ENCODE peak calls at places on chromosomes 7 and 10, in ten cellular contexts. One of them, this sample, is unnamed.
A peak's percentile ranks its signal among the peaks of the same experiment; 100 is the strongest.

GRCh38 chr10:79059859-79060379 is 8.8 kb upstream of the ZMIZ1 start:
- ATAC-seq in right lobe of liver: peak; percentile 77
- ATAC-seq in HepG2: peak; percentile 68
- ATAC-seq in HCT116: no peak
- ATAC-seq in body of pancreas: peak; percentile 79
- ATAC-seq in upper lobe of left lung: no peak
- ATAC-seq in heart left ventricle: no peak
- ATAC-seq in GM12878: no peak
- ATAC-seq in IMR-90: no peak
- ATAC-seq in A549: no peak
- ATAC-seq in this sample: no peak

GRCh38 chr7:76423666-76424412 is 911 bp upstream of the ZP3 start:
- ATAC-seq in body of pancreas: peak; percentile 3
- ATAC-seq in GM12878: no peak
- ATAC-seq in heart left ventricle: no peak
- ATAC-seq in right lobe of liver: no peak
- ATAC-seq in HCT116: no peak
- ATAC-seq in A549: peak; percentile 3
- ATAC-seq in upper lobe of left lung: peak; percentile 52
- ATAC-seq in HepG2: peak; percentile 27
- ATAC-seq in IMR-90: no peak
- ATAC-seq in this sample: no peak

GRCh38 chr10:110373059-110373458 is 68.3 kb upstream of the SMNDC1 start:
- ATAC-seq in HCT116: peak; percentile 59
- ATAC-seq in right lobe of liver: no peak
- ATAC-seq in body of pancreas: no peak
- ATAC-seq in upper lobe of left lung: no peak
- ATAC-seq in IMR-90: no peak
- ATAC-seq in heart left ventricle: no peak
- ATAC-seq in HepG2: no peak
- ATAC-seq in A549: peak; percentile 64
- ATAC-seq in GM12878: no peak
- ATAC-seq in this sample: no peak

GRCh38 chr10:68052463-68052862 is 22.6 kb downstream of the HERC4 start:
- ATAC-seq in IMR-90: no peak
- ATAC-seq in body of pancreas: no peak
- ATAC-seq in HCT116: no peak
- ATAC-seq in heart left ventricle: peak; percentile 30
- ATAC-seq in right lobe of liver: peak; percentile 53
- ATAC-seq in upper lobe of left lung: no peak
- ATAC-seq in A549: no peak
- ATAC-seq in GM12878: no peak
- ATAC-seq in HepG2: no peak
- ATAC-seq in this sample: no peak

GRCh38 chr10:78432582-78432981 is 398.9 kb downstream of the RPS24 start:
- ATAC-seq in body of pancreas: no peak
- ATAC-seq in heart left ventricle: peak; percentile 49
- ATAC-seq in GM12878: no peak
- ATAC-seq in A549: peak; percentile 57
- ATAC-seq in IMR-90: no peak
- ATAC-seq in right lobe of liver: no peak
- ATAC-seq in HepG2: peak; percentile 95
- ATAC-seq in upper lobe of left lung: no peak
- ATAC-seq in HCT116: no peak
- ATAC-seq in this sample: no peak

GRCh38 chr10:63520463-63521388 is 475 bp upstream of the REEP3 start:
- ATAC-seq in heart left ventricle: peak; percentile 93
- ATAC-seq in A549: peak; percentile 92
- ATAC-seq in body of pancreas: peak; percentile 86
- ATAC-seq in IMR-90: peak; percentile 87
- ATAC-seq in HepG2: peak; percentile 92
- ATAC-seq in right lobe of liver: peak; percentile 86
- ATAC-seq in HCT116: peak; percentile 86
- ATAC-seq in upper lobe of left lung: peak; percentile 94
- ATAC-seq in GM12878: peak; percentile 83
- ATAC-seq in this sample: peak; percentile 89

GRCh38 chr7:121909721-121910359 is 36.9 kb downstream of the PTPRZ1 start:
- ATAC-seq in HCT116: no peak
- ATAC-seq in IMR-90: no peak
- ATAC-seq in GM12878: no peak
- ATAC-seq in A549: no peak
- ATAC-seq in right lobe of liver: no peak
- ATAC-seq in heart left ventricle: no peak
- ATAC-seq in upper lobe of left lung: no peak
- ATAC-seq in HepG2: no peak
- ATAC-seq in body of pancreas: no peak
- ATAC-seq in this sample: no peak

GRCh38 chr7:35749548-35749947 is 51.3 kb upstream of the SEPTIN7 start:
- ATAC-seq in upper lobe of left lung: peak; percentile 81
- ATAC-seq in A549: no peak
- ATAC-seq in heart left ventricle: peak; percentile 81
- ATAC-seq in IMR-90: peak; percentile 19
- ATAC-seq in body of pancreas: peak; percentile 35
- ATAC-seq in HCT116: no peak
- ATAC-seq in HepG2: no peak
- ATAC-seq in GM12878: no peak
- ATAC-seq in right lobe of liver: no peak
- ATAC-seq in this sample: peak; percentile 81

DNA sequence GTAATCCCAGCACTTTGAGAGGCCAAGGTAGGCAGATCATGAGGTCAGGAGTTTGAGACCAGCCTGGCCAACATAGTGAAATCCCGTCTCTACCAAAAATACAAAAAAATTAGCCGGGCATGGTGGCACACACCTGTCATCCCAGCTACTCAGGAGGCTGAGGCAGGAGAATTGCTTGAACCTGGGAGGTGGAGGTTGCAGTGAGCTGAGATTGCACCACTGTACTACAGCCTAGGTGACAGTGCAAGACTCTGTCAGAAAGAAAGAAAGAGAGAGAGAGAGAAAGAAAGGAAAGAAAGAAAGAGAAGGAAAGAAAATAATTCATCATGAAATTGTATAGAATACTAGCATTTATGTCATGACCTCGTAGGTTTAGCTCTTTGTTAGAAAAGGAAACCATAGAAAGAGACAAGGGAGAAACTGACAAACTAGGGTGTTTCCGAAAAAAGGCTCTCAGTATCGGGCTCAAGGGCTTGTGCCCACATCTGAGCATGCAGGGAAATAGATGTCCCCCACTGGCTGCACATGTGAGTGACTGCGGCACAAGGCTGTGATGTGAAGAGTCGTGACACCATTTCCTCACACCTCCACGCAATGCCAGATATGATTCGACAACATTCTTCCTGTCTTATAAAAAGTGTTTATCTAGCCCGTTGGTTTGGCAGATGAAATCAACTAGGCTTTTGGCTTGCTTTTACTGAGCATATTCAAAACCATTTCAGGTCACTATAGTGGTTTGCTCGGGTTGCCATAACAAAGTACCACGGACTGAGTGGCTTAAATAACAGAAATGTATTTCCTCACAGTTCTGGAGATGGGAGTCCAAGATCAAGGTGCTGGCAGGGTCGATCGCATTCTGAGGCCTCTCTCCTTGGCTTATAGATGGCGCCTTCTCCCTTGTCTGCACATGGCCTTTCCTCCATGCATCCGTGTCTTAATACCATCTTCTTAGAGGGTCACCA is 2.0 kb downstream of the SRGN start:
- ATAC-seq in GM12878: peak; percentile 48
- ATAC-seq in body of pancreas: no peak
- ATAC-seq in HCT116: no peak
- ATAC-seq in IMR-90: no peak
- ATAC-seq in upper lobe of left lung: peak; percentile 76
- ATAC-seq in A549: no peak
- ATAC-seq in HepG2: no peak
- ATAC-seq in right lobe of liver: peak; percentile 39
- ATAC-seq in heart left ventricle: peak; percentile 56
- ATAC-seq in this sample: peak; percentile 15
- H3K4me1 ChIP-seq in GM12878: peaks cover 18% of the 10 kb centered on the region
- H3K4me1 ChIP-seq in body of pancreas: peaks cover 5% of the 10 kb centered on the region
- H3K4me1 ChIP-seq in HCT116: no peaks in the 10 kb centered on the region
- H3K4me1 ChIP-seq in IMR-90: peaks cover 7% of the 10 kb centered on the region
- H3K4me1 ChIP-seq in upper lobe of left lung: peaks cover 27% of the 10 kb centered on the region
- H3K4me1 ChIP-seq in A549: peaks cover 5% of the 10 kb centered on the region
- H3K4me1 ChIP-seq in HepG2: peaks cover 14% of the 10 kb centered on the region
- H3K4me1 ChIP-seq in right lobe of liver: no peaks in the 10 kb centered on the region
- H3K4me1 ChIP-seq in heart left ventricle: peaks cover 37% of the 10 kb centered on the region
- H3K4me1 ChIP-seq in this sample: no peaks in the 10 kb centered on the region

DNA sequence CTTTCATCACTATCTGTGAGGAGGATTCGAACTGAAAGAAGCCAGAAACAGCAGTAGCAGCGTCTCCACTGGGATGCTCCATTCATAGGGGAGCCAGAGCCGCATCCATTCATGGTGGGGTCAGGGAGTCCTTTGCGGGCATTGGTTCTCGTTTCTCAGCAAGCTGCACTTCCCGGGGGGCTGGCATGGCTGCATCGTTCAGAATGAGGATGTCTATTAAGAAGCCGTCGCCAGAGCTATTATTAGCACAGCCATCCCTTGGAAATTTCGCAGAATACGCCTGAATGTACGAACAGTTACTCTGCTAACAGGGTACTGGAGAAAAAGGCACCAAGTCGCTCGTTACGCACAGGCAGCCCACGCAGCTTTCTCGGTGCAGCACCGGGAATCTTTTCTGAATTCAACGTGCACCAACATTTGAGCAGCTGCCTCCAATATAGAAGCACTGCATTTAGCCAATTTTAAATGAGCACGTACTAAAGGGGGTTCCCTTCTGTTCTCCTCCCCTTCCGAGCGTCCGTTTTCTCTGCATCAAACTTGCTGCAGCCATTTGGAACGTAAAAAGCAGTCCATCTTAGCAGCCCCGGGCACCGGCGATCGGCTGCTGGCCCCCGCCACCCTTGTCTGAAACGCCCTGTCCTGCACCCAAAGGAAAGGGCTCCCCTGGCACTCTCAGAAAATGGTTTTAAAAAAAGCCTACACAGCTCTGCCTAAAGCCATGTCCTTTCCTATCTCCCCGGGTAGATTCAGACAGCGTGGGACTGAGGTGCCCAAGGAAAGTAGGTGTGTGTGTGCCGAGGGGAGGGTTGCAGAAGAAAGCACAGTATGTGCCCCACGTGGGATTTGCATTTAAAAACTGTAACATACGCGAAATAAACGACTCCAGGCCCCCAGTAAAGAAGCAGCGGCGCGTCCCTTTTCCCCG is 304.1 kb downstream of the PRPF18 start:
- ATAC-seq in heart left ventricle: peak; percentile 74
- ATAC-seq in right lobe of liver: peak; percentile 29
- ATAC-seq in GM12878: no peak
- ATAC-seq in HCT116: no peak
- ATAC-seq in A549: peak; percentile 26
- ATAC-seq in IMR-90: peak; percentile 40
- ATAC-seq in body of pancreas: peak; percentile 22
- ATAC-seq in upper lobe of left lung: no peak
- ATAC-seq in HepG2: no peak
- ATAC-seq in this sample: peak; percentile 24
- TF ChIP-seq POLR2A in heart left ventricle: no peak
- TF ChIP-seq POLR2A in right lobe of liver: no peak
- TF ChIP-seq POLR2A in GM12878: no peak
- TF ChIP-seq POLR2A in HCT116: no peak
- TF ChIP-seq POLR2A in A549: no peak
- TF ChIP-seq POLR2A in IMR-90: peak; percentile 17
- TF ChIP-seq POLR2A in body of pancreas: no peak
- TF ChIP-seq POLR2A in upper lobe of left lung: peak; percentile 8
- TF ChIP-seq POLR2A in HepG2: no peak
- TF ChIP-seq POLR2A in this sample: no peak

GRCh38 chr7:28157311-28157710 is 23.3 kb downstream of the JAZF1 start:
- ATAC-seq in heart left ventricle: no peak
- ATAC-seq in HCT116: no peak
- ATAC-seq in IMR-90: no peak
- ATAC-seq in A549: no peak
- ATAC-seq in GM12878: no peak
- ATAC-seq in right lobe of liver: no peak
- ATAC-seq in body of pancreas: no peak
- ATAC-seq in upper lobe of left lung: no peak
- ATAC-seq in HepG2: no peak
- ATAC-seq in this sample: no peak

GRCh38 chr7:28155019-28155660 is 25.5 kb downstream of the JAZF1 start:
- ATAC-seq in heart left ventricle: peak; percentile 8
- ATAC-seq in GM12878: peak; percentile 88
- ATAC-seq in IMR-90: no peak
- ATAC-seq in HepG2: no peak
- ATAC-seq in right lobe of liver: peak; percentile 19
- ATAC-seq in upper lobe of left lung: no peak
- ATAC-seq in HCT116: no peak
- ATAC-seq in A549: no peak
- ATAC-seq in body of pancreas: no peak
- ATAC-seq in this sample: peak; percentile 23

GRCh38 chr7:28157826-28158416 is 22.7 kb downstream of the JAZF1 start:
- ATAC-seq in GM12878: no peak
- ATAC-seq in HCT116: no peak
- ATAC-seq in upper lobe of left lung: no peak
- ATAC-seq in A549: no peak
- ATAC-seq in heart left ventricle: peak; percentile 25
- ATAC-seq in HepG2: no peak
- ATAC-seq in body of pancreas: no peak
- ATAC-seq in right lobe of liver: no peak
- ATAC-seq in IMR-90: no peak
- ATAC-seq in this sample: no peak

GRCh38 chr7:28155964-28156363 is 24.6 kb downstream of the JAZF1 start:
- ATAC-seq in HCT116: no peak
- ATAC-seq in upper lobe of left lung: no peak
- ATAC-seq in right lobe of liver: peak; percentile 83
- ATAC-seq in heart left ventricle: no peak
- ATAC-seq in IMR-90: peak; percentile 13
- ATAC-seq in A549: no peak
- ATAC-seq in HepG2: no peak
- ATAC-seq in GM12878: no peak
- ATAC-seq in body of pancreas: peak; percentile 77
- ATAC-seq in this sample: peak; percentile 58

DNA sequence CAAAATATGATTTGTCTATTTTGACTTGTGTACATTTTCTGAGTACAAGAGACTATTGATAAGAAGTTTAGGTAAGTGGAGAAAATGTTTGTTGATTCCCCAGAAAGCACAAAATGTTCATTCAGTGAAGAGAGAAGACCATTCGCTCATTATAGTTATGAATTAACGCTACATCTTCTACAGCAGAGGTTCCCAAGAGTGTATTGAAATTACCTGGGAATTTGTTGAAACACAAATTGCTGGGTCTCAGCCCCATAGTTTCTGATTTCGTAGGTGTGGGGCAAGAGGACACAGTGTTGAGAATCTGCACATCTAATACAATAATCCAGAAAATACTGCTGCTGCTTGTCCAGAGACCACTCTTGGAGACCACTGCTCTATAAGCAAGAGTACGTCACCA is 24.2 kb downstream of the JAZF1 start:
- ATAC-seq in body of pancreas: no peak
- ATAC-seq in right lobe of liver: peak; percentile 37
- ATAC-seq in IMR-90: no peak
- ATAC-seq in HCT116: no peak
- ATAC-seq in HepG2: no peak
- ATAC-seq in heart left ventricle: no peak
- ATAC-seq in GM12878: no peak
- ATAC-seq in A549: no peak
- ATAC-seq in upper lobe of left lung: no peak
- ATAC-seq in this sample: no peak
- H3K27ac ChIP-seq in body of pancreas: peak overlapping the region; percentile 11
- H3K27ac ChIP-seq in right lobe of liver: no peak overlapping the region
- H3K27ac ChIP-seq in IMR-90: peak overlapping the region; percentile 0
- H3K27ac ChIP-seq in HCT116: no peak overlapping the region
- H3K27ac ChIP-seq in HepG2: no peak overlapping the region
- H3K27ac ChIP-seq in heart left ventricle: no peak overlapping the region
- H3K27ac ChIP-seq in GM12878: no peak overlapping the region
- H3K27ac ChIP-seq in A549: no peak overlapping the region
- H3K27ac ChIP-seq in upper lobe of left lung: no peak overlapping the region
- H3K27ac ChIP-seq in this sample: no peak overlapping the region

GRCh38 chr10:80484677-80485409 is 30.7 kb downstream of the TSPAN14 start:
- ATAC-seq in body of pancreas: no peak
- ATAC-seq in GM12878: no peak
- ATAC-seq in HepG2: no peak
- ATAC-seq in IMR-90: no peak
- ATAC-seq in HCT116: no peak
- ATAC-seq in heart left ventricle: no peak
- ATAC-seq in upper lobe of left lung: no peak
- ATAC-seq in A549: no peak
- ATAC-seq in right lobe of liver: no peak
- ATAC-seq in this sample: no peak
- H3K4me1 ChIP-seq in body of pancreas: peaks cover 45% of the 10 kb centered on the region
- H3K4me1 ChIP-seq in GM12878: peaks cover 6% of the 10 kb centered on the region
- H3K4me1 ChIP-seq in HepG2: peaks cover 73% of the 10 kb centered on the region
- H3K4me1 ChIP-seq in IMR-90: peaks cover 2% of the 10 kb centered on the region
- H3K4me1 ChIP-seq in HCT116: peaks cover 41% of the 10 kb centered on the region
- H3K4me1 ChIP-seq in heart left ventricle: peaks cover 65% of the 10 kb centered on the region
- H3K4me1 ChIP-seq in upper lobe of left lung: peaks cover 79% of the 10 kb centered on the region
- H3K4me1 ChIP-seq in A549: peaks cover 69% of the 10 kb centered on the region
- H3K4me1 ChIP-seq in right lobe of liver: peaks cover 8% of the 10 kb centered on the region
- H3K4me1 ChIP-seq in this sample: peaks cover 58% of the 10 kb centered on the region